ENCODE peak calls at places on chromosomes 16 and 17, in four cellular contexts. One of them, this sample, is unnamed.

GRCh38 chr16:21001262-21001661 is 100.7 kb downstream of the LYRM1 start:
- DNase-seq in IMR-90: peak; percentile 4
- DNase-seq in lower leg skin: no peak
- DNase-seq in ovary: no peak
- DNase-seq in this sample: no peak

GRCh38 chr17:54887787-54888186 is 12.9 kb upstream of the TOM1L1 start:
- DNase-seq in lower leg skin: no peak
- DNase-seq in IMR-90: no peak
- DNase-seq in ovary: no peak
- DNase-seq in this sample: no peak

GRCh38 chr16:24700549-24701392 is 28.7 kb upstream of the TNRC6A start:
- DNase-seq in ovary: peak; percentile 80
- DNase-seq in IMR-90: peak; percentile 98
- DNase-seq in lower leg skin: peak; percentile 90
- DNase-seq in this sample: peak; percentile 58

GRCh38 chr17:13541032-13541480 is 60.7 kb downstream of the HS3ST3A1 start:
- DNase-seq in ovary: peak; percentile 28
- DNase-seq in lower leg skin: peak; percentile 22
- DNase-seq in IMR-90: peak; percentile 96
- DNase-seq in this sample: no peak

GRCh38 chr17:78803161-78803845 is 21.2 kb upstream of the CYTH1 start:
- DNase-seq in lower leg skin: no peak
- DNase-seq in ovary: no peak
- DNase-seq in IMR-90: no peak
- DNase-seq in this sample: peak; percentile 42

GRCh38 chr16:48542020-48542473 is 67.9 kb downstream of the N4BP1 start:
- DNase-seq in ovary: no peak
- DNase-seq in IMR-90: peak; percentile 54
- DNase-seq in lower leg skin: no peak
- DNase-seq in this sample: peak; percentile 60

GRCh38 chr17:80877829-80878303 is 113.8 kb upstream of the CHMP6 start:
- DNase-seq in IMR-90: no peak
- DNase-seq in ovary: no peak
- DNase-seq in lower leg skin: no peak
- DNase-seq in this sample: peak; percentile 24

GRCh38 chr17:77495575-77495974 is 354.8 kb downstream of the SEC14L1 start:
- DNase-seq in IMR-90: no peak
- DNase-seq in ovary: no peak
- DNase-seq in lower leg skin: no peak
- DNase-seq in this sample: peak; percentile 34

GRCh38 chr17:17866897-17867296 is 30.1 kb upstream of the SREBF1 start:
- DNase-seq in IMR-90: no peak
- DNase-seq in lower leg skin: no peak
- DNase-seq in ovary: no peak
- DNase-seq in this sample: no peak

GRCh38 chr16:17343028-17343427 is 127.7 kb downstream of the XYLT1 start:
- DNase-seq in ovary: no peak
- DNase-seq in IMR-90: no peak
- DNase-seq in lower leg skin: no peak
- DNase-seq in this sample: no peak

GRCh38 chr17:64457156-64457555 is 8.2 kb downstream of the MILR1 start:
- DNase-seq in lower leg skin: no peak
- DNase-seq in IMR-90: peak; percentile 66
- DNase-seq in ovary: no peak
- DNase-seq in this sample: no peak

GRCh38 chr17:43839670-43840101 is 6.7 kb upstream of the MPP3 start:
- DNase-seq in IMR-90: no peak
- DNase-seq in ovary: no peak
- DNase-seq in lower leg skin: no peak
- DNase-seq in this sample: peak; percentile 86

GRCh38 chr16:23119570-23119969 is 29.7 kb downstream of the USP31 start:
- DNase-seq in ovary: no peak
- DNase-seq in lower leg skin: no peak
- DNase-seq in IMR-90: peak; percentile 59
- DNase-seq in this sample: no peak

GRCh38 chr17:78038748-78039288 is 80.3 kb downstream of the TNRC6C start:
- DNase-seq in IMR-90: no peak
- DNase-seq in ovary: no peak
- DNase-seq in lower leg skin: no peak
- DNase-seq in this sample: no peak

GRCh38 chr16:88737298-88738166 is 31.2 kb downstream of the CTU2 start:
- DNase-seq in ovary: peak; percentile 62
- DNase-seq in lower leg skin: peak; percentile 54
- DNase-seq in IMR-90: peak; percentile 70
- DNase-seq in this sample: peak; percentile 81

GRCh38 chr16:53435066-53435688 is 906 bp downstream of the RBL2 start:
- DNase-seq in ovary: peak; percentile 54
- DNase-seq in IMR-90: peak; percentile 89
- DNase-seq in lower leg skin: peak; percentile 90
- DNase-seq in this sample: peak; percentile 86

GRCh38 chr16:46830417-46830901 is 521 bp downstream of the C16orf87 start:
- DNase-seq in IMR-90: no peak
- DNase-seq in ovary: peak; percentile 28
- DNase-seq in lower leg skin: no peak
- DNase-seq in this sample: peak; percentile 73

GRCh38 chr17:78358538-78359215 is 1.2 kb downstream of the SOCS3 start:
- DNase-seq in ovary: no peak
- DNase-seq in lower leg skin: no peak
- DNase-seq in IMR-90: peak; percentile 53
- DNase-seq in this sample: no peak

GRCh38 chr17:27430882-27431491 is 25.3 kb upstream of the KSR1 start:
- DNase-seq in lower leg skin: no peak
- DNase-seq in IMR-90: peak; percentile 51
- DNase-seq in ovary: no peak
- DNase-seq in this sample: peak; percentile 47

GRCh38 chr16:66639091-66639885 is 34.8 kb downstream of the CMTM3 start:
- DNase-seq in IMR-90: no peak
- DNase-seq in ovary: no peak
- DNase-seq in lower leg skin: no peak
- DNase-seq in this sample: no peak

GRCh38 chr17:57158296-57158695 is 73.2 kb downstream of the AKAP1 start:
- DNase-seq in IMR-90: no peak
- DNase-seq in lower leg skin: no peak
- DNase-seq in ovary: no peak
- DNase-seq in this sample: no peak

GRCh38 chr16:24188751-24189318 is 67.3 kb upstream of the CACNG3 start:
- DNase-seq in IMR-90: no peak
- DNase-seq in ovary: no peak
- DNase-seq in lower leg skin: no peak
- DNase-seq in this sample: no peak

GRCh38 chr16:54542805-54543504 is 256.4 kb upstream of the IRX3 start:
- DNase-seq in ovary: no peak
- DNase-seq in lower leg skin: no peak
- DNase-seq in IMR-90: no peak
- DNase-seq in this sample: no peak

GRCh38 chr16:82835487-82836160 is 208.9 kb downstream of the CDH13 start:
- DNase-seq in ovary: no peak
- DNase-seq in lower leg skin: no peak
- DNase-seq in IMR-90: peak; percentile 54
- DNase-seq in this sample: no peak

GRCh38 chr16:81730090-81731051 is 48.7 kb upstream of the PLCG2 start:
- DNase-seq in lower leg skin: peak; percentile 68
- DNase-seq in IMR-90: peak; percentile 72
- DNase-seq in ovary: peak; percentile 92
- DNase-seq in this sample: peak; percentile 89

GRCh38 chr17:73182616-73183310 is 10.1 kb upstream of the COG1 start:
- DNase-seq in lower leg skin: no peak
- DNase-seq in ovary: no peak
- DNase-seq in IMR-90: no peak
- DNase-seq in this sample: no peak

GRCh38 chr16:4081577-4082021 is 34.6 kb downstream of the ADCY9 start:
- DNase-seq in lower leg skin: no peak
- DNase-seq in IMR-90: peak; percentile 49
- DNase-seq in ovary: peak; percentile 37
- DNase-seq in this sample: no peak

GRCh38 chr16:80803341-80804060 is 897 bp downstream of the CDYL2 start:
- DNase-seq in lower leg skin: no peak
- DNase-seq in IMR-90: no peak
- DNase-seq in ovary: no peak
- DNase-seq in this sample: peak; percentile 61

GRCh38 chr16:86100205-86101134 is 201.5 kb downstream of the IRF8 start:
- DNase-seq in lower leg skin: no peak
- DNase-seq in ovary: no peak
- DNase-seq in IMR-90: peak; percentile 78
- DNase-seq in this sample: no peak

GRCh38 chr17:69473801-69474170 is 59.3 kb downstream of the MAP2K6 start:
- DNase-seq in lower leg skin: no peak
- DNase-seq in IMR-90: peak; percentile 72
- DNase-seq in ovary: no peak
- DNase-seq in this sample: no peak

GRCh38 chr17:74190154-74190553 is 13.3 kb upstream of the RPL38 start:
- DNase-seq in ovary: no peak
- DNase-seq in IMR-90: peak; percentile 61
- DNase-seq in lower leg skin: no peak
- DNase-seq in this sample: no peak

GRCh38 chr16:86490859-86491642 is 19.3 kb upstream of the FOXF1 start:
- DNase-seq in IMR-90: peak; percentile 52
- DNase-seq in ovary: no peak
- DNase-seq in lower leg skin: no peak
- DNase-seq in this sample: no peak

GRCh38 chr16:11972128-11972527 is 4.4 kb upstream of the SNX29 start:
- DNase-seq in lower leg skin: no peak
- DNase-seq in ovary: no peak
- DNase-seq in IMR-90: no peak
- DNase-seq in this sample: no peak

GRCh38 chr17:57438031-57438731 is 181.9 kb downstream of the MSI2 start:
- DNase-seq in IMR-90: no peak
- DNase-seq in lower leg skin: no peak
- DNase-seq in ovary: no peak
- DNase-seq in this sample: no peak

GRCh38 chr17:44653954-44654353 is 2.3 kb upstream of the MEIOC start:
- DNase-seq in ovary: no peak
- DNase-seq in IMR-90: no peak
- DNase-seq in lower leg skin: no peak
- DNase-seq in this sample: no peak

GRCh38 chr17:68514809-68515208 is 2.6 kb downstream of the PRKAR1A start:
- DNase-seq in ovary: no peak
- DNase-seq in lower leg skin: no peak
- DNase-seq in IMR-90: peak; percentile 63
- DNase-seq in this sample: no peak

GRCh38 chr16:58842156-58842555 is 108.0 kb upstream of the GOT2 start:
- DNase-seq in IMR-90: no peak
- DNase-seq in lower leg skin: no peak
- DNase-seq in ovary: no peak
- DNase-seq in this sample: no peak

GRCh38 chr16:70267516-70267915 is 15.8 kb upstream of the EXOSC6 start:
- DNase-seq in ovary: no peak
- DNase-seq in IMR-90: peak; percentile 55
- DNase-seq in lower leg skin: no peak
- DNase-seq in this sample: no peak

GRCh38 chr16:89471225-89471624 is 19.1 kb downstream of the ANKRD11 start:
- DNase-seq in ovary: no peak
- DNase-seq in lower leg skin: no peak
- DNase-seq in IMR-90: peak; percentile 88
- DNase-seq in this sample: no peak

GRCh38 chr17:869567-870530 is 87.7 kb downstream of the MRM3 start:
- DNase-seq in lower leg skin: peak; percentile 63
- DNase-seq in ovary: peak; percentile 27
- DNase-seq in IMR-90: peak; percentile 76
- DNase-seq in this sample: no peak
- H3K4me3 ChIP-seq in lower leg skin: no peak overlapping the region
- H3K4me3 ChIP-seq in ovary: no peak overlapping the region
- H3K4me3 ChIP-seq in IMR-90: no peak overlapping the region
- H3K4me3 ChIP-seq in this sample: no peak overlapping the region

GRCh38 chr17:40068917-40069750 is 6.4 kb downstream of the THRA start:
- DNase-seq in lower leg skin: peak; percentile 93
- DNase-seq in IMR-90: peak; percentile 84
- DNase-seq in ovary: peak; percentile 98
- DNase-seq in this sample: peak; percentile 87
- TF ChIP-seq POLR2A in lower leg skin: no peak
- TF ChIP-seq POLR2A in IMR-90: no peak
- TF ChIP-seq POLR2A in ovary: peak; percentile 37
- TF ChIP-seq POLR2A in this sample: no peak

GRCh38 chr17:9330140-9330902 is 245.3 kb downstream of the STX8 start:
- DNase-seq in lower leg skin: no peak
- DNase-seq in IMR-90: no peak
- DNase-seq in ovary: no peak
- DNase-seq in this sample: no peak
- H3K4me3 ChIP-seq in lower leg skin: no peak overlapping the region
- H3K4me3 ChIP-seq in IMR-90: no peak overlapping the region
- H3K4me3 ChIP-seq in ovary: no peak overlapping the region
- H3K4me3 ChIP-seq in this sample: no peak overlapping the region

GRCh38 chr17:82863941-82864720 is 24.3 kb upstream of the ZNF750 start:
- DNase-seq in ovary: no peak
- DNase-seq in IMR-90: peak; percentile 91
- DNase-seq in lower leg skin: no peak
- DNase-seq in this sample: no peak
- TF ChIP-seq POLR2A in ovary: no peak
- TF ChIP-seq POLR2A in IMR-90: no peak
- TF ChIP-seq POLR2A in lower leg skin: no peak
- TF ChIP-seq POLR2A in this sample: no peak

GRCh38 chr17:2176484-2177175 is 121.7 kb downstream of the HIC1 start:
- DNase-seq in ovary: no peak
- DNase-seq in lower leg skin: no peak
- DNase-seq in IMR-90: no peak
- DNase-seq in this sample: no peak
- H3K4me3 ChIP-seq in ovary: no peak overlapping the region
- H3K4me3 ChIP-seq in lower leg skin: no peak overlapping the region
- H3K4me3 ChIP-seq in IMR-90: no peak overlapping the region
- H3K4me3 ChIP-seq in this sample: no peak overlapping the region

GRCh38 chr17:30291571-30292489 is at the start of gene BLMH:
- DNase-seq in lower leg skin: peak; percentile 52
- DNase-seq in ovary: peak; percentile 79
- DNase-seq in IMR-90: peak; percentile 77
- DNase-seq in this sample: peak; percentile 84
- TF ChIP-seq POLR2A in lower leg skin: no peak
- TF ChIP-seq POLR2A in ovary: peak; percentile 44
- TF ChIP-seq POLR2A in IMR-90: peak; percentile 67
- TF ChIP-seq POLR2A in this sample: peak; percentile 58